ENCODE peak calls at places on chromosomes 6 and 20, in seven cellular contexts. N, M, L, A, I, R and G are unnamed samples.

GRCh38 chr20:48921168-48921882 is at the start of gene ARFGEF2:
- DNase-seq in N (peak; percentile 97), M (peak; percentile 93), L (peak; percentile 68), A (peak; percentile 94), I (peak; percentile 93), R (peak; percentile 92), G (peak; percentile 99)

GRCh38 chr6:33735201-33735600 is 11.5 kb downstream of the IP6K3 start:
- DNase-seq in N (no peak), M (no peak), L (no peak), A (no peak), I (no peak), R (no peak), G (no peak)

GRCh38 chr20:24535956-24536730 is 66.7 kb downstream of the SYNDIG1 start:
- DNase-seq in N (no peak), M (no peak), L (no peak), A (no peak), I (no peak), R (no peak), G (no peak)

GRCh38 chr6:49676671-49677281 is 36.6 kb downstream of the CRISP2 start:
- DNase-seq in N (no peak), M (no peak), L (no peak), A (no peak), I (no peak), R (no peak), G (no peak)

GRCh38 chr6:146878564-146879343 is 280.0 kb downstream of the ADGB start:
- DNase-seq in N (no peak), M (no peak), L (no peak), A (no peak), I (no peak), R (no peak), G (no peak)

GRCh38 chr20:44615876-44616603 is 33.7 kb downstream of the PKIG start:
- DNase-seq in N (no peak), M (no peak), L (no peak), A (no peak), I (no peak), R (no peak), G (peak; percentile 54)

GRCh38 chr6:100998111-100998510 is 117.0 kb upstream of the ASCC3 start:
- DNase-seq in N (no peak), M (no peak), L (peak; percentile 20), A (no peak), I (no peak), R (no peak), G (no peak)

GRCh38 chr6:63418741-63419140 is 99.0 kb upstream of the LGSN start:
- DNase-seq in N (no peak), M (no peak), L (no peak), A (no peak), I (no peak), R (no peak), G (peak; percentile 80)

GRCh38 chr6:143823463-143824006 is 19.6 kb upstream of the LTV1 start:
- DNase-seq in N (no peak), M (no peak), L (no peak), A (no peak), I (no peak), R (no peak), G (no peak)

DNA sequence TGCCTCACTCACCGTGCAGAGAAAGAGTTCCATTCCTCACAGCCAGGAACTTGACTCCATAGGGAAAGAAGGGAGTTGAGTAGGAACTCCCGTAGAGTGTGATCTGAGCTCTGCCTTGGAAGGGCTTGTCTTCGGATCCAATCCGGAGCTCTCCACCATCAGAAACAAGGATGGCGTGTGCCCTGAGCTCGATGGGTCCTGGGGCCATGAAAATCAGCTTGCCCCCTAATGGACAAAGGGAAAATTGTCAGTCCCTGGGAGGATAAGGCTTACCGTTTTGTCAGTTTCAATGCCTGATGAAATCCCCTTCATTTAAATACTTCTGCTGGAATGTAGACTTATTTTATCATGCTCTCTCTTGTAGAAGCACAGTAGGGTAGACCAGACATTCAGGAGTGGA is 153.3 kb downstream of the PKHD1 start:
- DNase-seq in N (peak; percentile 36), M (no peak), L (no peak), A (no peak), I (no peak), R (no peak), G (no peak)
- TF ChIP-seq CTCF in N (peak; percentile 63), M (no peak), L (peak; percentile 50), A (no peak), I (no peak), R (no peak), G (no peak)

GRCh38 chr6:83062225-83062624 is 3.4 kb downstream of the UBE3D start:
- DNase-seq in N (no peak), M (no peak), L (no peak), A (no peak), I (no peak), R (no peak), G (no peak)
- TF ChIP-seq POLR2AphosphoS5 in N (no peak), M (no peak), L (no peak), A (no peak), I (no peak), R (no peak), G (no peak)

DNA sequence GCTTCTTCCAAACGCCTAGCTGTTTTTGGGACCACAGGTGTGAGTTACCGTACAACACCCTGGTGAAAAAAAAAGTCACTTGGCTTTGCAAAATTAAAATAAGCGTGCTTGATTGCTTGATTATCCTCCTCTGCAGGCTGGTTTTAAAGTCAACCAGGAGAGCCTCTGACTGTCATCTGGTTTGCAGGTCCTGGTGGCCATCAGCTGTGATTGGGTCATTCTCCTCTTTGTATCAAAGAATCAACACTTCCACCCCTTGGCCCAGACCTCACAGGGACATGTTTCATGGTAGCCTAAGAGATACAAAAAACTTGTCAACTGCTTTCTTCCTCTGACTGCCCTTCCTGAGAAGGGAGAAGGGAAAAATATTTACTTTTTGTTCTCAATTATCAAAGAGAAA is 98.2 kb upstream of the RNF24 start:
- DNase-seq in N (no peak), M (no peak), L (no peak), A (no peak), I (no peak), R (no peak), G (no peak)
- H3K4me1 ChIP-seq in N (peaks cover 16% of the 10 kb centered on the region), M (peaks cover 7% of the 10 kb centered on the region), L (peaks cover 40% of the 10 kb centered on the region), A (no peaks in the 10 kb centered on the region), I (peaks cover 5% of the 10 kb centered on the region), R (no peaks in the 10 kb centered on the region), G (peaks cover 39% of the 10 kb centered on the region)

GRCh38 chr20:23358563-23358906 is 3.4 kb upstream of the GZF1 start:
- DNase-seq in N (no peak), M (no peak), L (no peak), A (no peak), I (no peak), R (no peak), G (no peak)

GRCh38 chr20:23356203-23356602 is 5.6 kb downstream of the NXT1 start:
- DNase-seq in N (no peak), M (no peak), L (no peak), A (no peak), I (no peak), R (no peak), G (peak; percentile 84)

GRCh38 chr20:23358923-23359572 is 2.9 kb upstream of the GZF1 start:
- DNase-seq in N (peak; percentile 53), M (no peak), L (no peak), A (no peak), I (peak; percentile 68), R (no peak), G (no peak)

GRCh38 chr20:23361108-23361650 is 803 bp upstream of the GZF1 start:
- DNase-seq in N (peak; percentile 52), M (no peak), L (no peak), A (no peak), I (no peak), R (no peak), G (no peak)

GRCh38 chr20:23357767-23358562 is 4.0 kb upstream of the GZF1 start:
- DNase-seq in N (peak; percentile 99), M (peak; percentile 100), L (peak; percentile 97), A (peak; percentile 100), I (peak; percentile 100), R (peak; percentile 100), G (peak; percentile 100)
- TF ChIP-seq CTCF in N (no peak), M (no peak), L (no peak), A (no peak), I (no peak), R (peak; percentile 37), G (no peak)

GRCh38 chr6:93391982-93392381 is 27.4 kb downstream of the EPHA7 start:
- DNase-seq in N (no peak), M (no peak), L (no peak), A (no peak), I (no peak), R (no peak), G (no peak)
- TF ChIP-seq POLR2AphosphoS5 in N (no peak), M (no peak), L (no peak), A (no peak), I (no peak), R (no peak), G (no peak)

DNA sequence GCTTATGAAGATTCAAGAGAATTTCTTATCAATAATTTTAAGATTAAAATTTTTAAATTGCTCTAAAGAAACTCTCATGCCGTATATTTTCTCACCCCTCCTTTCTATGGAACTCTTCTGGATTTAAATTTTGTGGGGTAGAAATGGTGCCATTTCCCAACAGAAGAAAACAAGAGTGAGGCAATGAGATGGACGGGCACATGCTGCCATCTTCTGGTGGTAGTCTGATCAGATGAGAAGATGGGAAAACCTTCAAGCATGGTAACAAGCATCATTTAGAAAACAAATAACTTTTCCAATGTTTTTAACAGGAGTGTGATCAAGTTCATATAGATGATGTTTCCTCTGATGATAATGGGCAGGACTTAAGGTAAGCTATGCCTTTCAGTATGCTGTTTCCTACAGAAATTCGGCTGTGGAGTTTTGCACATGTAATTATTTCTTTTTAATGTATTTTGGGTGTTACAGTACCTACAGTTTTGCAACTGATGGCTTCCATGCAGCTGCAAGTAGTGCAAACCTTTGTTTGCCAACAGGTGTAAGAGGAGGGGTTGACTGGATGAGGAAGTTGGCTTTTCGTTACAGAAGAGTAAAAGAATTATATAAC is 271.4 kb downstream of the EYA4 start:
- DNase-seq in N (peak; percentile 42), M (no peak), L (peak; percentile 33), A (no peak), I (peak; percentile 50), R (peak; percentile 29), G (no peak)
- H3K4me1 ChIP-seq in N (no peaks in the 10 kb centered on the region), M (no peaks in the 10 kb centered on the region), L (no peaks in the 10 kb centered on the region), A (no peaks in the 10 kb centered on the region), I (no peaks in the 10 kb centered on the region), R (no peaks in the 10 kb centered on the region), G (no peaks in the 10 kb centered on the region)

GRCh38 chr6:41372526-41373366 is 37.3 kb downstream of the NCR2 start:
- DNase-seq in N (no peak), M (no peak), L (no peak), A (no peak), I (peak; percentile 34), R (no peak), G (no peak)

GRCh38 chr6:41373367-41373918 is 38.0 kb downstream of the NCR2 start:
- DNase-seq in N (no peak), M (no peak), L (no peak), A (no peak), I (no peak), R (no peak), G (no peak)

GRCh38 chr6:41371992-41372525 is 36.7 kb downstream of the NCR2 start:
- DNase-seq in N (no peak), M (no peak), L (no peak), A (no peak), I (peak; percentile 46), R (no peak), G (no peak)

GRCh38 chr6:41370488-41371111 is 35.2 kb downstream of the NCR2 start:
- DNase-seq in N (no peak), M (no peak), L (no peak), A (no peak), I (no peak), R (no peak), G (no peak)

GRCh38 chr6:41371461-41371991 is 36.1 kb downstream of the NCR2 start:
- DNase-seq in N (peak; percentile 12), M (no peak), L (no peak), A (peak; percentile 76), I (peak; percentile 70), R (no peak), G (peak; percentile 73)
- TF ChIP-seq CTCF in N (no peak), M (peak; percentile 15), L (peak; percentile 57), A (peak; percentile 56), I (no peak), R (peak; percentile 32), G (no peak)